ENCODE peak calls at places on chromosomes 4 and X, in ten cellular contexts. T is HEK293T; L is Ammon's horn; Y is NCI-H2107; D is stimulated activated CD4-positive, alpha-beta T cell treated with anti-CD3 and anti-CD28 coated beads, Interleukin-15, amount 100 ng/mL, for 24 hours; M is ACHN; N is NCI-H1105; K is T-helper 9 cell; C is B cell; Z is lung microvascular endothelial cell. V is an unnamed sample.

GRCh38 chr4:149896428-149896827 is 80.8 kb upstream of the IQCM start:
- DNase-seq in T (peak; percentile 15), L (peak; percentile 47), Y (no peak), D (no peak), M (peak; percentile 29), N (no peak), K (no peak), C (no peak), Z (peak; percentile 7), V (peak; percentile 26)

GRCh38 chrX:10513974-10514373 is 106.4 kb downstream of the MID1 start:
- DNase-seq in T (no peak), L (no peak), Y (no peak), D (no peak), M (no peak), N (no peak), K (no peak), C (no peak), Z (no peak), V (no peak)

GRCh38 chr4:188432328-188432727 is 293.1 kb downstream of the TRIML1 start:
- DNase-seq in T (no peak), L (no peak), Y (no peak), D (no peak), M (no peak), N (no peak), K (no peak), C (no peak), Z (no peak), V (no peak)

GRCh38 chr4:7983296-7983695 is 43.6 kb upstream of the AFAP1 start:
- DNase-seq in T (no peak), L (no peak), Y (no peak), D (no peak), M (no peak), N (no peak), K (no peak), C (no peak), Z (no peak), V (no peak)

GRCh38 chr4:122552898-122553297 is 68.0 kb downstream of the IL21 start:
- DNase-seq in T (no peak), L (no peak), Y (no peak), D (peak; percentile 47), M (no peak), N (no peak), K (no peak), C (no peak), Z (no peak), V (no peak)

GRCh38 chr4:120718979-120719566 is 203.5 kb downstream of the PRDM5 start:
- DNase-seq in T (peak; percentile 36), L (peak; percentile 38), Y (peak; percentile 7), D (peak; percentile 10), M (peak; percentile 27), N (no peak), K (no peak), C (no peak), Z (peak; percentile 41), V (no peak)

GRCh38 chrX:3119376-3119775 is 78.1 kb downstream of the ARSF start:
- DNase-seq in T (no peak), L (no peak), Y (no peak), D (no peak), M (no peak), N (no peak), K (no peak), C (no peak), Z (no peak), V (no peak)

GRCh38 chr4:159428975-159429692 is 326.3 kb downstream of the RAPGEF2 start:
- DNase-seq in T (no peak), L (no peak), Y (no peak), D (no peak), M (no peak), N (no peak), K (no peak), C (no peak), Z (peak; percentile 76), V (no peak)

GRCh38 chr4:14387647-14388046 is 614.6 kb upstream of the CPEB2 start:
- DNase-seq in T (no peak), L (no peak), Y (no peak), D (no peak), M (no peak), N (no peak), K (no peak), C (no peak), Z (no peak), V (no peak)

GRCh38 chr4:15769202-15769601 is 8.9 kb upstream of the CD38 start:
- DNase-seq in T (no peak), L (peak; percentile 45), Y (no peak), D (no peak), M (no peak), N (no peak), K (no peak), C (no peak), Z (no peak), V (no peak)

GRCh38 chrX:153746359-153746758 is 17.7 kb upstream of the PLXNB3 start:
- DNase-seq in T (no peak), L (no peak), Y (no peak), D (no peak), M (no peak), N (no peak), K (no peak), C (no peak), Z (no peak), V (no peak)

GRCh38 chr4:2051086-2051485 is 8.0 kb upstream of the NAT8L start:
- DNase-seq in T (no peak), L (no peak), Y (no peak), D (no peak), M (no peak), N (no peak), K (no peak), C (no peak), Z (no peak), V (no peak)

GRCh38 chr4:52059372-52059771 is 8.3 kb downstream of the SPATA18 start:
- DNase-seq in T (no peak), L (peak; percentile 43), Y (no peak), D (no peak), M (no peak), N (no peak), K (no peak), C (no peak), Z (peak; percentile 93), V (no peak)

GRCh38 chrX:13985697-13986435 is 43.8 kb downstream of the GEMIN8 start:
- DNase-seq in T (no peak), L (no peak), Y (no peak), D (no peak), M (no peak), N (no peak), K (no peak), C (no peak), Z (no peak), V (no peak)

GRCh38 chrX:154815274-154815818 is 10.1 kb upstream of the MPP1 start:
- DNase-seq in T (no peak), L (no peak), Y (no peak), D (no peak), M (no peak), N (no peak), K (no peak), C (no peak), Z (no peak), V (no peak)